ENCODE peak calls at places on chromosome 16, in five cellular contexts. H is RWPE1, I is GM10248, T is HTR-8/SVneo, G is renal cortical epithelial cell. X is an unnamed sample.

GRCh38 chr16:59210955-59211541 is 476.9 kb upstream of the GOT2 start:
- DNase-seq in H (no peak), T (peak), I (no peak), G (peak), X (no peak)

GRCh38 chr16:17305694-17306093 is 165.1 kb downstream of the XYLT1 start:
- DNase-seq in G (no peak), T (no peak), H (no peak), I (peak), X (no peak)

GRCh38 chr16:66267287-66268137 is 99.0 kb upstream of the CDH5 start:
- DNase-seq in G (no peak), T (no peak), H (no peak), I (no peak), X (no peak)

GRCh38 chr16:47311738-47312505 is 148.9 kb downstream of the ITFG1 start:
- DNase-seq in G (peak), T (no peak), H (peak), I (no peak), X (peak)

GRCh38 chr16:48008011-48008410 is 147.8 kb downstream of the ABCC12 start:
- DNase-seq in H (no peak), G (no peak), T (no peak), I (no peak), X (no peak)

GRCh38 chr16:83809092-83809491 is 1.3 kb downstream of the HSBP1 start:
- DNase-seq in H (no peak), I (no peak), T (no peak), G (no peak), X (no peak)

GRCh38 chr16:83336630-83337029 is 471.1 kb upstream of the HSBP1 start:
- DNase-seq in H (no peak), T (peak), G (peak), I (no peak), X (no peak)

GRCh38 chr16:84052071-84052622 is 9.6 kb upstream of the SLC38A8 start:
- DNase-seq in G (no peak), H (no peak), T (no peak), I (no peak), X (no peak)

GRCh38 chr16:52309761-52310416 is 237.1 kb downstream of the TOX3 start:
- DNase-seq in H (no peak), I (no peak), G (no peak), T (no peak), X (no peak)

GRCh38 chr16:56357291-56357764 is 68.0 kb downstream of the AMFR start:
- DNase-seq in H (peak), T (no peak), I (no peak), G (peak), X (no peak)

GRCh38 chr16:53775821-53776431 is 72.0 kb downstream of the FTO start:
- DNase-seq in I (no peak), H (peak), T (peak), G (peak), X (peak)

GRCh38 chr16:28218109-28218508 is 6.3 kb upstream of the XPO6 start:
- DNase-seq in G (peak), H (no peak), I (peak), T (peak), X (no peak)

GRCh38 chr16:2499890-2500633 is 13.7 kb upstream of the ATP6V0C start:
- DNase-seq in T (no peak), H (no peak), I (no peak), G (no peak), X (no peak)

GRCh38 chr16:1788708-1789100 is 4.8 kb downstream of the IGFALS start:
- DNase-seq in H (no peak), T (no peak), I (no peak), G (no peak), X (no peak)

GRCh38 chr16:84989791-84990620 is 21.3 kb downstream of the ZDHHC7 start:
- DNase-seq in G (no peak), T (no peak), H (no peak), I (no peak), X (no peak)

GRCh38 chr16:73012341-73012740 is 35.6 kb downstream of the ZFHX3 start:
- DNase-seq in H (no peak), G (no peak), I (no peak), T (no peak), X (no peak)

GRCh38 chr16:54957403-54957802 is 26.7 kb downstream of the IRX5 start:
- DNase-seq in T (no peak), G (no peak), H (peak), I (no peak), X (no peak)

GRCh38 chr16:28873543-28874201 is 4.6 kb upstream of the ATP2A1 start:
- DNase-seq in T (no peak), H (no peak), G (no peak), I (peak), X (no peak)

GRCh38 chr16:85898521-85899442 is at the start of gene IRF8:
- DNase-seq in H (no peak), T (peak), I (peak), G (peak), X (no peak)

GRCh38 chr16:54493076-54493475 is 206.5 kb upstream of the IRX3 start:
- DNase-seq in H (no peak), I (no peak), T (no peak), G (no peak), X (no peak)

GRCh38 chr16:9151597-9151996 is 60.2 kb downstream of the HAPSTR1 start:
- DNase-seq in G (no peak), T (no peak), I (no peak), H (no peak), X (no peak)

GRCh38 chr16:79089735-79090284 is 510.7 kb downstream of the MAF start:
- DNase-seq in I (no peak), H (no peak), T (no peak), G (no peak), X (no peak)

GRCh38 chr16:87244646-87245197 is 72.5 kb downstream of the C16orf95 start:
- DNase-seq in T (no peak), H (no peak), G (no peak), I (no peak), X (no peak)

GRCh38 chr16:67917852-67918236 is 13.8 kb downstream of the CTRL start:
- DNase-seq in H (peak), G (peak), T (peak), I (no peak), X (peak)

GRCh38 chr16:46763147-46763546 is 15.0 kb upstream of the MYLK3 start:
- DNase-seq in G (no peak), H (no peak), T (no peak), I (no peak), X (no peak)

GRCh38 chr16:15770512-15770911 is 86.3 kb downstream of the MYH11 start:
- DNase-seq in I (no peak), T (no peak), G (no peak), H (no peak), X (no peak)

GRCh38 chr16:49282690-49283375 is 1.2 kb upstream of the CBLN1 start:
- DNase-seq in H (no peak), I (peak), T (no peak), G (no peak), X (no peak)

GRCh38 chr16:50146479-50147435 is 6.3 kb upstream of the TENT4B start:
- DNase-seq in G (peak), I (no peak), H (no peak), T (no peak), X (no peak)

GRCh38 chr16:17343729-17344128 is 127.0 kb downstream of the XYLT1 start:
- DNase-seq in T (no peak), I (no peak), G (no peak), H (no peak), X (no peak)

GRCh38 chr16:85227262-85227923 is 115.1 kb upstream of the CIBAR2 start:
- DNase-seq in I (peak), T (no peak), H (no peak), G (peak), X (no peak)

GRCh38 chr16:86307518-86307903 is 202.8 kb upstream of the FOXF1 start:
- DNase-seq in I (no peak), T (no peak), H (peak), G (no peak), X (no peak)

GRCh38 chr16:58563235-58563634 is 47.9 kb downstream of the SETD6 start:
- DNase-seq in G (peak), H (peak), I (no peak), T (peak), X (no peak)

GRCh38 chr16:57797526-57798266 is 4.6 kb downstream of the KIFC3 start:
- DNase-seq in G (peak), T (no peak), H (peak), I (no peak), X (no peak)

GRCh38 chr16:82949016-82949415 is 322.2 kb downstream of the CDH13 start:
- DNase-seq in G (no peak), H (no peak), T (no peak), I (no peak), X (no peak)

GRCh38 chr16:28863929-28864886 is 565 bp downstream of the SH2B1 start:
- DNase-seq in I (no peak), H (no peak), T (no peak), G (peak), X (no peak)

GRCh38 chr16:64858076-64858475 is 263.8 kb downstream of the CDH11 start:
- DNase-seq in G (no peak), H (no peak), I (no peak), T (no peak), X (no peak)

GRCh38 chr16:14613991-14614390 is 16.1 kb downstream of the PARN start:
- DNase-seq in I (no peak), T (no peak), H (no peak), G (no peak), X (no peak)

GRCh38 chr16:87720411-87720810 is 45.4 kb downstream of the KLHDC4 start:
- DNase-seq in I (no peak), T (no peak), G (no peak), H (no peak), X (no peak)

GRCh38 chr16:69049146-69049545 is 56.3 kb upstream of the HAS3 start:
- DNase-seq in G (peak), T (peak), H (peak), I (no peak), X (no peak)

GRCh38 chr16:57394444-57394843 is 10.1 kb upstream of the CCL17 start:
- DNase-seq in T (no peak), I (no peak), H (peak), G (peak), X (no peak)

X was measured in keratinocyte.